ENCODE peak calls at places on chromosomes 16 and 17, in seven cellular contexts. L is H1, C is transverse colon, X is IMR-90, N is breast epithelium, B is uterus, Z is A549. S is an unnamed sample. For H3K9me3, the result is how much of the 10 kb centered on the place peaks cover.

GRCh38 chr16:20073203-20074088 is at the start of gene GPR139:
- DNase-seq in Z (no peak), L (no peak), C (no peak), N (no peak), X (no peak), B (no peak), S (no peak)

GRCh38 chr16:23836404-23837291 is 865 bp downstream of the PRKCB start:
- DNase-seq in X (no peak), B (no peak), C (peak), Z (no peak), N (no peak), L (no peak), S (no peak)

GRCh38 chr16:51888021-51888420 is 658.9 kb downstream of the TOX3 start:
- DNase-seq in Z (no peak), C (no peak), L (no peak), B (no peak), X (peak), N (no peak), S (no peak)

GRCh38 chr16:14186954-14187306 is 115.8 kb downstream of the MRTFB start:
- DNase-seq in B (no peak), L (no peak), N (no peak), Z (no peak), C (no peak), X (no peak), S (peak)

GRCh38 chr17:54117452-54117851 is 294.7 kb downstream of the KIF2B start:
- DNase-seq in C (no peak), L (no peak), B (no peak), X (no peak), Z (no peak), N (no peak), S (no peak)

GRCh38 chr17:81483085-81483861 is 29.3 kb downstream of the ACTG1 start:
- DNase-seq in L (no peak), Z (no peak), C (peak), N (no peak), X (no peak), B (no peak), S (peak)

GRCh38 chr17:44761932-44762810 is 3.4 kb downstream of the ADAM11 start:
- DNase-seq in L (no peak), B (no peak), C (no peak), Z (peak), N (no peak), X (no peak), S (no peak)

GRCh38 chr17:64281962-64282752 is 19.1 kb upstream of the TEX2 start:
- DNase-seq in Z (peak), L (no peak), C (peak), X (peak), N (peak), B (peak), S (peak)

GRCh38 chr17:56297142-56297541 is 143.9 kb downstream of the ANKFN1 start:
- DNase-seq in L (no peak), N (no peak), Z (no peak), X (peak), B (no peak), C (no peak), S (no peak)

DNA sequence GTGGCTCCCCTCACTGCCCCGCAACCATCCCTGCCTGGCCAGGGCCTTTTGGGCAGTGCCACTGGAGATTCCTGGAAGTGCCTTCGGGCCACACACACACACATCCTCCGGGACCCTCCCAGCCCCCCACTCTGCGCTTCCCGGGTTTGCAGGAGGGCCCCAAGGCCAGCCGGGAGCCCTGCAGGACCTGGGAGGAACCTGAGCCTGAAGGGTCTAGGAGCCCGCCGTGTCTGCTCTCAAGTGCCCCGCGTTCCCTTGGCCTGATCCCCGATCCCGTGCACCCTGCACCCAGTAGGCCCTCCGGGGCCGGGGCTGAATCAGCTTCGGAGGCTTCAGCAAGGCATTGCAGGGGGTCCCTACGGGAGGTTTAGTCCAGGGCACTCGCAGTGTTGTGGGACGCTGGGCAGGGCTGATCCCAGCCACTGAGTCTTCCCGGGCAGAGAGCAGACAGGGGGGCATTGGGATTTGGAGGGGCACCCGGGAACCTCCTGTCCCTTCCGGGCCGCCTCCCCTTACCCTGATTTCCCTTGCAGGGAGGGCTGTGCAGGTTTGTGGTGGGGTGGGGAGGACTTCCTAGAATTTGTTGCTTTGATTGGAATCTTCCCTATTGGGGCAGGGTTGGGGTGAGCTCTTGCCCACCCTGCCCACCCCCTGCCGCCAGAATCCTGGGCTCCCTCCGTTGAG is 36.9 kb downstream of the TMEM235 start:
- DNase-seq in C (no peak), X (no peak), Z (no peak), B (no peak), L (no peak), N (no peak), S (no peak)
- H3K4me3 ChIP-seq in C (no peak), X (no peak), Z (no peak), B (no peak), L (peak), N (no peak), S (no peak)

GRCh38 chr16:89658221-89658879 is 714 bp downstream of the SPATA33 start:
- DNase-seq in X (no peak), L (no peak), C (no peak), Z (no peak), N (no peak), B (no peak), S (no peak)
- TF ChIP-seq POLR2A in X (no peak), L (no peak), C (no peak), Z (no peak), N (no peak), B (no peak), S (no peak)

DNA sequence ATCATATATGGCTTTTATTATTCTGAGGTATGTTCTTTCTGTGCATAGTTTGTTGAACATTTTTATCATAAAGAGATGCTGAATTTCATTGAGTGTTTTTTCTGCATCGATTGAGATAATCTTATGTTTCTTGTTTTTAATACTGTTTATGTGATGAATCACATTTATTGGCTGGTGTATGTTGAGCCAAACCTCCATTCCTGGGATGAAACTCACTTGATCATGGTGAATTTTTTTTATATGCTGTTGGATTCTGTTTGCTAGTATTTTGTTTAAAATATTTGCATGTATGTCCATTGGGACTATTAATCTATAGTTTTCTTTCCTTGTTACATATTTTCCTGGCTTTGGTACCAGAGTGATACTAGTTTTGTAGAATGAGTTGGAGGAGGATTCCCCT is 500.2 kb downstream of the CDH11 start:
- DNase-seq in N (no peak), B (no peak), C (no peak), Z (no peak), L (no peak), X (no peak), S (no peak)
- H3K9me3 ChIP-seq in N (under half), B (under half), C (under half), Z (under half), L (under half), X (under half), S (under half)

GRCh38 chr16:6571044-6571443 is 761.6 kb upstream of the RBFOX1 start:
- DNase-seq in N (no peak), B (no peak), Z (no peak), X (no peak), C (no peak), L (no peak), S (no peak)
- H3K4me3 ChIP-seq in N (no peak), B (no peak), Z (no peak), X (no peak), C (no peak), L (no peak), S (no peak)

DNA sequence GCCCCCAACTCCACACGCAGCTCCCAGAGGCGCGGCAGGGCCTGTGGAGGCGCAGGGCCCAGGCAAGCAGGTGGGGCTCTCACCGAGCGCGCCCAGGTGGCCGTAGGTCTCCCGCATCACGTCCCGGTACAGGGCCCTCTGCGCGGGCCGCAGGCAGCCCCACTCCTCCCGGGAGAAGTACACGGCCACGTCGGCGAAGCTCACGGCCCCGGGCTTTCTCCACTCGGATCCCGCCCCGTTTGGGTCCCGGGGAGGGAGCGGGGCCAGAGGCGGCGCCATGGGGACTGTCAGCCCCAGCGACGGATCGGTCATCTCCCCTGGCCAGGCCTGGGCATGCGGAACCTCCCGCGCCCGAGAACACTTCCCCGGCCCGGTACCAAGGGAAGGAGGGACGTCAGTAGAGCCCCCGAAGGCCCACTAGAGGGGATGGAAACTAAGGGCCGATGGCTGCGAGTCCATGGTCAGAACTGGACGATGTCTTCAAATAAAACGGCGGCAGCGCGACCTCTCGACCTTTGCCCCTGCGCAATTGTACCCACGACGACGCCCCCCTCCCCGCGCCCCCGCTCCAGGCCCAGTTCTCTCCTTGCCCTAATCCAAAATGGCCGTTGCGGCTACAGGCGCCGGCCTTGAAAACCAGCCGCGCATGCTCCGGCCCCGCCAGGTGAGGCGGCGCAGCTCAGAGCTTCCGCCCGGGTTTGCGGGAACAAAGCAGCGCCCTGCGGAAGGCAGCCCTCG is at the start of gene ZNF747:
- DNase-seq in B (peak), C (peak), Z (peak), L (peak), N (peak), X (peak), S (peak)
- TF ChIP-seq POLR2A in B (peak), C (peak), Z (peak), L (peak), N (no peak), X (no peak), S (peak)

GRCh38 chr16:75653926-75654325 is 6.4 kb downstream of the TERF2IP start:
- DNase-seq in L (no peak), X (peak), Z (no peak), N (no peak), B (no peak), C (no peak), S (no peak)
- H3K9me3 ChIP-seq in L (under half), X (under half), Z (under half), N (under half), B (under half), C (under half), S (under half)

GRCh38 chr17:2705888-2706795 is 5.4 kb downstream of the CLUH start:
- DNase-seq in N (no peak), L (no peak), B (no peak), C (no peak), Z (no peak), X (no peak), S (no peak)
- H3K4me3 ChIP-seq in N (no peak), L (no peak), B (no peak), C (no peak), Z (no peak), X (no peak), S (peak)

GRCh38 chr16:46789499-46790414 is 41.2 kb downstream of the C16orf87 start:
- DNase-seq in C (peak), Z (peak), N (peak), L (peak), B (peak), X (peak), S (peak)
- TF ChIP-seq POLR2A in C (peak), Z (peak), N (no peak), L (peak), B (no peak), X (peak), S (no peak)

S was measured in gastrocnemius medialis.